ENCODE peak calls at places on chromosomes 4 and X, in seven cellular contexts. K is H1, M is stomach, F is SK-N-MC, I is transverse colon, T is suprapubic skin, B is HepG2. E is an unnamed sample.

GRCh38 chr4:52555356-52555716 is 103.8 kb downstream of the USP46 start:
- DNase-seq in K (no peak), M (no peak), F (no peak), I (no peak), T (no peak), B (no peak), E (no peak)

GRCh38 chr4:150104401-150105027 is 26.3 kb downstream of the DCLK2 start:
- DNase-seq in K (no peak), M (no peak), F (no peak), I (no peak), T (no peak), B (no peak), E (no peak)

GRCh38 chrX:132015875-132016274 is 7.2 kb upstream of the STK26 start:
- DNase-seq in K (no peak), M (no peak), F (no peak), I (no peak), T (no peak), B (no peak), E (no peak)

GRCh38 chrX:119067023-119067739 is 5.6 kb upstream of the CT47C1 start:
- DNase-seq in K (no peak), M (peak; percentile 57), F (no peak), I (peak; percentile 52), T (no peak), B (peak; percentile 4), E (no peak)

GRCh38 chrX:133054761-133055385 is 42.0 kb downstream of the USP26 start:
- DNase-seq in K (no peak), M (no peak), F (no peak), I (no peak), T (no peak), B (no peak), E (no peak)

GRCh38 chr4:26163425-26164362 is 157.1 kb upstream of the RBPJ start:
- DNase-seq in K (no peak), M (no peak), F (no peak), I (no peak), T (no peak), B (no peak), E (no peak)

GRCh38 chrX:137562096-137562495 is 3.8 kb upstream of the ZIC3 start:
- DNase-seq in K (no peak), M (no peak), F (peak; percentile 72), I (no peak), T (no peak), B (no peak), E (no peak)

GRCh38 chr4:38500433-38500832 is 163.6 kb upstream of the KLF3 start:
- DNase-seq in K (no peak), M (no peak), F (peak; percentile 6), I (no peak), T (no peak), B (no peak), E (no peak)

GRCh38 chrX:17374619-17375360 is at the start of gene NHS:
- DNase-seq in K (peak; percentile 43), M (peak; percentile 65), F (no peak), I (peak; percentile 75), T (peak; percentile 77), B (no peak), E (peak; percentile 71)

GRCh38 chr4:124025423-124025822 is 628.8 kb downstream of the SPRY1 start:
- DNase-seq in K (no peak), M (no peak), F (no peak), I (no peak), T (no peak), B (no peak), E (no peak)

GRCh38 chrX:2360731-2361130 is 140.0 kb downstream of the DHRSX start:
- DNase-seq in K (no peak), M (no peak), F (no peak), I (no peak), T (no peak), B (peak; percentile 8), E (no peak)

GRCh38 chr4:26003072-26003471 is 89.1 kb downstream of the SMIM20 start:
- DNase-seq in K (no peak), M (no peak), F (no peak), I (no peak), T (no peak), B (no peak), E (no peak)

GRCh38 chr4:153067376-153067775 is 131.3 kb downstream of the FHDC1 start:
- DNase-seq in K (no peak), M (no peak), F (no peak), I (peak; percentile 34), T (no peak), B (peak; percentile 85), E (no peak)

GRCh38 chrX:48786341-48786800 is at the start of gene GATA1:
- DNase-seq in K (no peak), M (no peak), F (no peak), I (no peak), T (no peak), B (no peak), E (no peak)

GRCh38 chrX:153871451-153871850 is 14.5 kb downstream of the L1CAM start:
- DNase-seq in K (no peak), M (no peak), F (no peak), I (no peak), T (no peak), B (no peak), E (peak; percentile 51)

GRCh38 chrX:144801786-144802185 is 445.5 kb upstream of the SPANXN1 start:
- DNase-seq in K (no peak), M (no peak), F (no peak), I (no peak), T (no peak), B (no peak), E (no peak)

GRCh38 chr4:20840648-20841190 is 140.5 kb downstream of the PACRGL start:
- DNase-seq in K (no peak), M (no peak), F (no peak), I (no peak), T (no peak), B (no peak), E (no peak)

GRCh38 chr4:54231419-54232150 is 2.5 kb downstream of the PDGFRA start:
- DNase-seq in K (no peak), M (no peak), F (no peak), I (no peak), T (peak; percentile 82), B (no peak), E (no peak)

GRCh38 chr4:137705171-137705783 is 173.0 kb upstream of the PCDH18 start:
- DNase-seq in K (no peak), M (no peak), F (no peak), I (no peak), T (no peak), B (no peak), E (no peak)

GRCh38 chr4:8438743-8439142 is 1.8 kb downstream of the ACOX3 start:
- DNase-seq in K (no peak), M (no peak), F (no peak), I (no peak), T (no peak), B (no peak), E (no peak)

GRCh38 chr4:121477480-121477879 is 96.7 kb upstream of the QRFPR start:
- DNase-seq in K (no peak), M (no peak), F (no peak), I (no peak), T (no peak), B (no peak), E (no peak)

GRCh38 chr4:173370130-173370476 is 651 bp upstream of the SAP30 start:
- DNase-seq in K (no peak), M (no peak), F (no peak), I (peak; percentile 65), T (peak; percentile 88), B (no peak), E (peak; percentile 91)

GRCh38 chrX:8738588-8739189 is 6.8 kb upstream of the ANOS1 start:
- DNase-seq in K (no peak), M (peak; percentile 59), F (peak; percentile 18), I (peak; percentile 22), T (no peak), B (peak; percentile 11), E (no peak)

GRCh38 chrX:23766650-23767551 is 16.1 kb upstream of the SAT1 start:
- DNase-seq in K (no peak), M (no peak), F (no peak), I (peak; percentile 17), T (no peak), B (no peak), E (peak; percentile 75)

GRCh38 chr4:151604238-151604637 is 156.6 kb downstream of the GATB start:
- DNase-seq in K (no peak), M (no peak), F (peak; percentile 6), I (no peak), T (no peak), B (no peak), E (no peak)

GRCh38 chr4:112234952-112235609 is 3.5 kb downstream of the AP1AR start:
- DNase-seq in K (no peak), M (peak; percentile 74), F (peak; percentile 48), I (peak; percentile 76), T (no peak), B (peak; percentile 66), E (no peak)

GRCh38 chr4:24795666-24796381 is 451 bp downstream of the SOD3 start:
- DNase-seq in K (no peak), M (no peak), F (no peak), I (no peak), T (no peak), B (no peak), E (no peak)

GRCh38 chr4:143391261-143391660 is 54.6 kb downstream of the GAB1 start:
- DNase-seq in K (no peak), M (no peak), F (no peak), I (no peak), T (no peak), B (no peak), E (no peak)
- H3K9me3 ChIP-seq in K (no peaks in the 10 kb centered on the region), M (no peaks in the 10 kb centered on the region), F (no peaks in the 10 kb centered on the region), I (no peaks in the 10 kb centered on the region), T (no peaks in the 10 kb centered on the region), B (no peaks in the 10 kb centered on the region), E (no peaks in the 10 kb centered on the region)

GRCh38 chr4:147625733-147626132 is 8.5 kb downstream of the TMEM184C start:
- DNase-seq in K (no peak), M (no peak), F (no peak), I (no peak), T (no peak), B (no peak), E (no peak)
- TF ChIP-seq POLR2AphosphoS5 in K (no peak), M (no peak), F (no peak), I (no peak), T (no peak), B (no peak), E (no peak)

DNA sequence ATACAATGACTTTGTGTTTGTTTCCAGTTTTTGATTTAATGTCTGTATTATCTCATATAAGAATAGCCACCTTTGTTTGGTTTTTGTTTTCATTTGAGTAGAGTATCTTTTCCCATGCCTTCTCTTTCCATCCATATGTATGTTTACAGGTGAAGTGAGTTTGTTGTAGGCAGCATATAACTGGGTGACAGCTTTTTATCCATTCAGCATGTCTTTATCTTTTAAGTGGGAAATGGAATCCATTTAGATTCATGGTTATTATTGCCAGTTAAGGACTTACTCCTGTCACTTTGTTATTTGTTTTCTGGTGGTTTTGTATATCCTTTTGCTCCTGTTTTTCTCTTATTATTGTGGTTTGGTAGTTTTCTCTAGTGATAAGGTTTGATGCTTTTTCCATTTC is 34.3 kb downstream of the SCLT1 start:
- DNase-seq in K (no peak), M (no peak), F (no peak), I (no peak), T (no peak), B (no peak), E (no peak)
- H3K9me3 ChIP-seq in K (peaks cover 51% of the 10 kb centered on the region), M (peaks cover 100% of the 10 kb centered on the region), F (peaks cover 12% of the 10 kb centered on the region), I (peaks cover 88% of the 10 kb centered on the region), T (peaks cover 46% of the 10 kb centered on the region), B (peaks cover 92% of the 10 kb centered on the region), E (peaks cover 75% of the 10 kb centered on the region)

GRCh38 chr4:4762909-4763814 is 96.3 kb upstream of the MSX1 start:
- DNase-seq in K (no peak), M (no peak), F (peak; percentile 93), I (no peak), T (no peak), B (no peak), E (no peak)
- TF ChIP-seq POLR2AphosphoS5 in K (no peak), M (no peak), F (peak; percentile 48), I (no peak), T (no peak), B (no peak), E (peak; percentile 32)

E was measured in spleen.